ENCODE peak calls at places on chromosomes 7 and 10, in four cellular contexts. G, Y, L and Z are unnamed samples.
A peak's percentile ranks its signal among the peaks of the same experiment; 100 is the strongest.

GRCh38 chr7:26705567-26705966 is 158.8 kb downstream of the SKAP2 start:
- DNase-seq in L (no peak), G (no peak), Y (no peak), Z (no peak)

GRCh38 chr7:130888017-130888371 is 154.0 kb upstream of the KLF14 start:
- DNase-seq in L (no peak), Y (no peak), G (no peak), Z (no peak)

GRCh38 chr7:1873857-1874521 is 203.9 kb downstream of the ELFN1 start:
- DNase-seq in G (no peak), Y (no peak), L (no peak), Z (no peak)

GRCh38 chr10:1369665-1370064 is 313.5 kb downstream of the WDR37 start:
- DNase-seq in Y (no peak), G (no peak), L (no peak), Z (no peak)

GRCh38 chr10:60032723-60033122 is 126.4 kb upstream of the CCDC6 start:
- DNase-seq in G (peak; percentile 30), Y (peak; percentile 53), L (peak; percentile 13), Z (peak; percentile 5)

GRCh38 chr10:104441601-104442000 is 88.0 kb downstream of the CFAP58 start:
- DNase-seq in L (no peak), Y (no peak), G (no peak), Z (no peak)

GRCh38 chr10:15045380-15045779 is 1.6 kb downstream of the OLAH start:
- DNase-seq in G (no peak), L (no peak), Y (no peak), Z (no peak)

GRCh38 chr10:69803809-69804208 is 2.1 kb downstream of the COL13A1 start:
- DNase-seq in Y (no peak), G (no peak), L (no peak), Z (no peak)

GRCh38 chr7:17130281-17131059 is 168.0 kb upstream of the AHR start:
- DNase-seq in G (peak; percentile 4), L (no peak), Y (no peak), Z (no peak)

GRCh38 chr10:78058562-78058961 is 24.9 kb downstream of the RPS24 start:
- DNase-seq in Y (no peak), L (no peak), G (no peak), Z (no peak)

GRCh38 chr7:35468606-35469005 is 214.7 kb upstream of the TBX20 start:
- DNase-seq in G (no peak), Y (no peak), L (no peak), Z (no peak)

GRCh38 chr7:106947244-106947728 is 82.2 kb downstream of the PIK3CG start:
- DNase-seq in G (peak; percentile 59), Y (peak; percentile 66), L (peak; percentile 8), Z (peak; percentile 13)

GRCh38 chr7:139673230-139673629 is 104.6 kb downstream of the HIPK2 start:
- DNase-seq in G (no peak), L (no peak), Y (no peak), Z (no peak)

GRCh38 chr7:38373155-38373554 is 99.7 kb upstream of the TARP start:
- DNase-seq in G (no peak), Y (no peak), L (no peak), Z (no peak)

GRCh38 chr7:134690614-134691504 is 44.2 kb downstream of the BPGM start:
- DNase-seq in L (no peak), G (no peak), Y (no peak), Z (no peak)

GRCh38 chr10:13813540-13813939 is 226.8 kb downstream of the PRPF18 start:
- DNase-seq in Y (no peak), L (no peak), G (no peak), Z (no peak)

GRCh38 chr10:71548494-71548846 is 151.8 kb downstream of the CDH23 start:
- DNase-seq in Y (no peak), L (no peak), G (peak; percentile 52), Z (no peak)

GRCh38 chr10:23338155-23338828 is 6.3 kb downstream of the C10orf67 start:
- DNase-seq in L (no peak), Y (no peak), G (no peak), Z (peak; percentile 78)

GRCh38 chr7:38199154-38199553 is 21.1 kb downstream of the STARD3NL start:
- DNase-seq in L (no peak), G (no peak), Y (no peak), Z (no peak)

GRCh38 chr10:26505491-26505890 is 67.3 kb downstream of the APBB1IP start:
- DNase-seq in L (no peak), G (no peak), Y (no peak), Z (no peak)

GRCh38 chr10:26508016-26508415 is 69.9 kb downstream of the APBB1IP start:
- DNase-seq in L (no peak), Y (no peak), G (no peak), Z (no peak)

GRCh38 chr10:26502988-26503387 is 64.8 kb downstream of the APBB1IP start:
- DNase-seq in L (no peak), G (no peak), Y (no peak), Z (no peak)

GRCh38 chr10:26507441-26507840 is 69.3 kb downstream of the APBB1IP start:
- DNase-seq in G (no peak), Y (no peak), L (no peak), Z (no peak)

DNA sequence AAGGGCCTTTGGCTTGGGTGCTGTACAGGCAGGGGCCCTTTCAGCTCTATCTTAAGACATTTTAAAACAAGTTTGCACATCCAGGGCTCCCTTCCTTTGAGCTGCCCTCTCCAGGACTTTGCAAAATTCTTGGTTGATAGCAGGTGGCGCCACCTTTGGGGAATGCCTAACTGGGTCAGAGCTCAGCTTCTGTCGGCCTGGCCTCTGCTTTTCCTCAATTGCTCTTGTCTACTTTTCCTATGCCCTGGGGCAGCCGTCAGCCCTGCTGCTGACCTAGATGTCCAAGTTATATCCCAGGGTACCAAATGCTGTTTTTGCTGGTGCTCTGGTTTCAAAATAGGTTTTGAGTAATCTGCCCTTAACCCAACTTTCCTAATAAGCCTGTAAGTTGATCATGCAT is 65.8 kb downstream of the APBB1IP start:
- DNase-seq in L (peak; percentile 23), Y (peak; percentile 17), G (peak; percentile 14), Z (no peak)
- TF ChIP-seq CTCF in L (peak; percentile 57), Y (peak; percentile 55), G (no peak), Z (peak; percentile 35)

DNA sequence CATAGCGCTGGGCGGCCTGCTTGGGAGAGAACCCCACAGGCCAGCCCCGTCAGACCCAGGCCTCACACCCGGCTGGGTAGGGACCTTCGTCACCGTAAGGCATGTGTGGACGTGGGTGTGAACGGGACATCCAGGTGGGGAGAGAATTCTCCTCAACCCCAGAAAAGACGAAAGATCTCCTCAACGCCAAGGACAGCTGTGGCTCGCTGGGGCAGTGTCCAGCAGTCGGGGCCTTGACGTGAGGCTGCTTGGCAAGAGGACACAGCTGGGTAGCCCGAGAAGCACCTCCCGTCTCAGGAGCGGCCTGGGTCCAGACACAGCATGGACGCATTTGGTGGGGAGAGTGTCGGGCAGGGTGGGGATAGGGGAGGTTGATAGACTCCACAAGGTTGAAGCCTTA is 1.2 kb upstream of the SLIT1 start:
- DNase-seq in Y (no peak), G (no peak), L (no peak), Z (no peak)
- TF ChIP-seq CTCF in Y (no peak), G (no peak), L (no peak), Z (no peak)

GRCh38 chr7:94620703-94621118 is 35.2 kb downstream of the SGCE start:
- DNase-seq in Y (peak; percentile 11), L (no peak), G (no peak), Z (peak; percentile 67)
- TF ChIP-seq CTCF in Y (no peak), L (no peak), G (no peak), Z (no peak)

DNA sequence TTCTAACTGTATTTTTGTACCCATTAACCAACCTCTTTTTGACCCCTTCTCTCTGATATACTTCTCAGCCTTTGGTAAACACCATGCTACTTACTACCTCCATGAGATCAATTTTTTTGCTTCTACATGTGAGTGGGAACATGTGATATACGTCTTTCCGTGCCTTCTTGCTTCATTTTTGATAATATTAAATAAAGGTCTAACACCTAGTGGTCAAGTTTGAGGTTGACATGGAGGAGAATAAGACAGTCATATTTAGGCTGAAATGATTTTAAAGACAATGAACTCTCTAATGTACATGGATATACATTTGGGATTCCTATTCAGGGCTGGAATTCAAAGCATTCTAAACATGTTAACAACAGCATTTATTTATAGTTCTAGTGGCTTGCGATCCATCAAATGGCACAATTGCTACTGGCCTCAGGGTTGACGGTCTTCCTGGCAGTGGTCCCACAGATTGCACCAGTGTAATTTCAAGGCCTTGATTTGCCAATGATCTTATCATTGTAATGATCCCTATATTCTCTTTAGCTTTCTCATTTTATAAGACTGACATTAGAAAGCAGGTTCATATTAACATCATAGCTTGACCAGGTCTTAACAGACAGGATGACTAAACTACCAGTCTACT is 315.9 kb upstream of the ETV1 start:
- DNase-seq in G (no peak), L (no peak), Y (no peak), Z (no peak)
- TF ChIP-seq CTCF in G (peak; percentile 58), L (no peak), Y (no peak), Z (peak; percentile 11)

GRCh38 chr7:151207796-151208195 is 2.5 kb downstream of the H2BK1 start:
- DNase-seq in Y (no peak), L (no peak), G (no peak), Z (no peak)

GRCh38 chr7:151209588-151209987 is 700 bp downstream of the H2BK1 start:
- DNase-seq in L (no peak), G (no peak), Y (no peak), Z (no peak)

GRCh38 chr7:151212626-151213025 is 2.3 kb upstream of the H2BK1 start:
- DNase-seq in Y (no peak), L (no peak), G (no peak), Z (no peak)

GRCh38 chr7:151211155-151211772 is 976 bp upstream of the H2BK1 start:
- DNase-seq in L (no peak), Y (no peak), G (no peak), Z (no peak)

DNA sequence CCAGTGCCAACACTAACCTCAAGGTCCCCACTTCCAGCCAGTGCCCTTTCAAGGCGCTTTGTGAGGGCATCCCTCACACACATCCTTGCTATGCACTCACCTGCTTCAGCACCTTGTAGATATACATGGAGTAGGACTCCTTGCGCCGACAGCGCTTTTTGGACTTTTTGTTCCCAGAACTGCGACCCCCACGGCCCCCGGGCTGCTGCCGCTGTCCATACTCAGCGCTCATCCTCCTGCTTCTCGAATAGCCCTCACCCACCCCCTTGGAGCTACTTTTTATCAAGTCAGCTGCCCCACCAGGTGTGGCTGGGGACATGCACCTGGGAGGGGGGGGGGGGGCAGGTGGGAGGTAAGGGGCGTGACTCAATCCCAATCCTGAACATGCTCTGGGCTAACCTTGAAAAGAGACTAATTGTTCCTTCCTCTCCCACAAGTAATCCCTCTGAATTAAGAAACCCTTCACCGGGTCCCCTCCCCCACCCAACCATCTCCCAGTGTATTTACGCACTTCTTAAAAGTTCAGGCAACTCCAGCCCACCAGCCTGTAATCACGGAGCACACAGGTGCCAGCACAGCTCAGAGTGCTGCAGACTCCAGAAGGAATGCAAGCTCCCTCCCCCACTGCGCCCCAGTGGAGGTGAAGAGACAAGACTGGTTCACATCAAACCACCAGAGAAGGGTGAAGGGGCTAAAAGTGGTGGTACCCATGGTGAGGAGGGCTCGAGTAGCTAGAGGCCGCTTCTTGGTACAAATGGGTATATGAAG is at the start of gene H2BK1:
- DNase-seq in Y (no peak), G (no peak), L (no peak), Z (no peak)
- TF ChIP-seq CTCF in Y (no peak), G (no peak), L (no peak), Z (no peak)

GRCh38 chr10:49767752-49768151 is 5.6 kb upstream of the OGDHL start:
- DNase-seq in G (no peak), L (no peak), Y (no peak), Z (no peak)
- TF ChIP-seq CTCF in G (no peak), L (no peak), Y (no peak), Z (no peak)